ENCODE peak calls at places on chromosome X, in six cellular contexts. One of them, this sample, is unnamed.

GRCh38 chrX:24553016-24553415 is 87.9 kb downstream of the PDK3 start:
- DNase-seq in activated CD4-positive, alpha-beta T cell treated with anti-CD3 and anti-CD28 coated beads, Interleukin-2, amount 50 U/mL, for 1 hour: no peak
- DNase-seq in right lobe of liver: no peak
- DNase-seq in sigmoid colon: no peak
- DNase-seq in HCT116: no peak
- DNase-seq in small intestine: no peak
- DNase-seq in this sample: no peak

GRCh38 chrX:18789916-18790315 is 82.5 kb downstream of the PPEF1 start:
- DNase-seq in small intestine: no peak
- DNase-seq in sigmoid colon: no peak
- DNase-seq in activated CD4-positive, alpha-beta T cell treated with anti-CD3 and anti-CD28 coated beads, Interleukin-2, amount 50 U/mL, for 1 hour: no peak
- DNase-seq in right lobe of liver: no peak
- DNase-seq in HCT116: no peak
- DNase-seq in this sample: no peak

GRCh38 chrX:153624196-153625091 is 22.6 kb upstream of the DUSP9 start:
- DNase-seq in small intestine: no peak
- DNase-seq in HCT116: no peak
- DNase-seq in activated CD4-positive, alpha-beta T cell treated with anti-CD3 and anti-CD28 coated beads, Interleukin-2, amount 50 U/mL, for 1 hour: no peak
- DNase-seq in right lobe of liver: peak; percentile 55
- DNase-seq in sigmoid colon: peak; percentile 52
- DNase-seq in this sample: no peak

GRCh38 chrX:9816094-9816700 is 30.0 kb downstream of the SHROOM2 start:
- DNase-seq in activated CD4-positive, alpha-beta T cell treated with anti-CD3 and anti-CD28 coated beads, Interleukin-2, amount 50 U/mL, for 1 hour: no peak
- DNase-seq in sigmoid colon: no peak
- DNase-seq in right lobe of liver: no peak
- DNase-seq in small intestine: no peak
- DNase-seq in HCT116: no peak
- DNase-seq in this sample: no peak

GRCh38 chrX:96112689-96113088 is 572.0 kb upstream of the DIAPH2 start:
- DNase-seq in sigmoid colon: no peak
- DNase-seq in HCT116: no peak
- DNase-seq in right lobe of liver: no peak
- DNase-seq in activated CD4-positive, alpha-beta T cell treated with anti-CD3 and anti-CD28 coated beads, Interleukin-2, amount 50 U/mL, for 1 hour: no peak
- DNase-seq in small intestine: no peak
- DNase-seq in this sample: no peak

GRCh38 chrX:119272882-119273806 is 37.1 kb downstream of the PGRMC1 start:
- DNase-seq in right lobe of liver: peak; percentile 41
- DNase-seq in HCT116: no peak
- DNase-seq in sigmoid colon: peak; percentile 70
- DNase-seq in activated CD4-positive, alpha-beta T cell treated with anti-CD3 and anti-CD28 coated beads, Interleukin-2, amount 50 U/mL, for 1 hour: peak; percentile 38
- DNase-seq in small intestine: peak; percentile 65
- DNase-seq in this sample: no peak

GRCh38 chrX:77223046-77223445 is 224.1 kb upstream of the FGF16 start:
- DNase-seq in small intestine: no peak
- DNase-seq in sigmoid colon: no peak
- DNase-seq in activated CD4-positive, alpha-beta T cell treated with anti-CD3 and anti-CD28 coated beads, Interleukin-2, amount 50 U/mL, for 1 hour: no peak
- DNase-seq in HCT116: no peak
- DNase-seq in right lobe of liver: no peak
- DNase-seq in this sample: no peak

GRCh38 chrX:132671229-132671641 is 182.4 kb upstream of the MBNL3 start:
- DNase-seq in right lobe of liver: no peak
- DNase-seq in sigmoid colon: no peak
- DNase-seq in activated CD4-positive, alpha-beta T cell treated with anti-CD3 and anti-CD28 coated beads, Interleukin-2, amount 50 U/mL, for 1 hour: no peak
- DNase-seq in HCT116: no peak
- DNase-seq in small intestine: no peak
- DNase-seq in this sample: no peak

GRCh38 chrX:104310084-104310483 is 55.4 kb upstream of the ESX1 start:
- DNase-seq in HCT116: no peak
- DNase-seq in right lobe of liver: no peak
- DNase-seq in small intestine: peak; percentile 15
- DNase-seq in sigmoid colon: no peak
- DNase-seq in activated CD4-positive, alpha-beta T cell treated with anti-CD3 and anti-CD28 coated beads, Interleukin-2, amount 50 U/mL, for 1 hour: no peak
- DNase-seq in this sample: no peak

GRCh38 chrX:131704136-131704695 is 160.3 kb downstream of the OR13H1 start:
- DNase-seq in HCT116: no peak
- DNase-seq in activated CD4-positive, alpha-beta T cell treated with anti-CD3 and anti-CD28 coated beads, Interleukin-2, amount 50 U/mL, for 1 hour: no peak
- DNase-seq in sigmoid colon: peak; percentile 96
- DNase-seq in small intestine: no peak
- DNase-seq in right lobe of liver: peak; percentile 84
- DNase-seq in this sample: no peak